ENCODE peak calls at places on chromosomes 13 and 19, in five cellular contexts. One of them, this sample, is unnamed.

GRCh38 chr13:51500687-51501086 is 47.9 kb upstream of the INTS6 start:
- ATAC-seq in aorta: no peak
- ATAC-seq in SK-N-SH treated with all-trans-retinoic acid at 6 μM for 48 hours: no peak
- ATAC-seq in activated T-cell treated with anti-CD3 and anti-CD28 coated beads, Interleukin-2, amount 50 U/mL, for 4 hours: no peak
- ATAC-seq in gastroesophageal sphincter: no peak
- ATAC-seq in this sample: no peak

GRCh38 chr19:30781519-30781918 is 409.3 kb downstream of the ZNF536 start:
- ATAC-seq in gastroesophageal sphincter: no peak
- ATAC-seq in SK-N-SH treated with all-trans-retinoic acid at 6 μM for 48 hours: no peak
- ATAC-seq in activated T-cell treated with anti-CD3 and anti-CD28 coated beads, Interleukin-2, amount 50 U/mL, for 4 hours: no peak
- ATAC-seq in aorta: no peak
- ATAC-seq in this sample: no peak

GRCh38 chr13:51728275-51728673 is 75.7 kb downstream of the DHRS12 start:
- ATAC-seq in gastroesophageal sphincter: no peak
- ATAC-seq in aorta: no peak
- ATAC-seq in SK-N-SH treated with all-trans-retinoic acid at 6 μM for 48 hours: no peak
- ATAC-seq in activated T-cell treated with anti-CD3 and anti-CD28 coated beads, Interleukin-2, amount 50 U/mL, for 4 hours: no peak
- ATAC-seq in this sample: no peak

GRCh38 chr19:29704562-29705558 is 10.2 kb downstream of the C19orf12 start:
- ATAC-seq in gastroesophageal sphincter: no peak
- ATAC-seq in SK-N-SH treated with all-trans-retinoic acid at 6 μM for 48 hours: no peak
- ATAC-seq in activated T-cell treated with anti-CD3 and anti-CD28 coated beads, Interleukin-2, amount 50 U/mL, for 4 hours: peak; percentile 96
- ATAC-seq in aorta: no peak
- ATAC-seq in this sample: no peak

GRCh38 chr13:111482126-111482525 is 161.7 kb downstream of the TEX29 start:
- ATAC-seq in aorta: no peak
- ATAC-seq in SK-N-SH treated with all-trans-retinoic acid at 6 μM for 48 hours: no peak
- ATAC-seq in gastroesophageal sphincter: no peak
- ATAC-seq in activated T-cell treated with anti-CD3 and anti-CD28 coated beads, Interleukin-2, amount 50 U/mL, for 4 hours: no peak
- ATAC-seq in this sample: peak; percentile 61

GRCh38 chr13:75364131-75364713 is 117.7 kb downstream of the TBC1D4 start:
- ATAC-seq in gastroesophageal sphincter: no peak
- ATAC-seq in aorta: no peak
- ATAC-seq in activated T-cell treated with anti-CD3 and anti-CD28 coated beads, Interleukin-2, amount 50 U/mL, for 4 hours: no peak
- ATAC-seq in SK-N-SH treated with all-trans-retinoic acid at 6 μM for 48 hours: no peak
- ATAC-seq in this sample: peak; percentile 89

GRCh38 chr13:110965038-110965754 is 50.3 kb upstream of the ANKRD10 start:
- ATAC-seq in SK-N-SH treated with all-trans-retinoic acid at 6 μM for 48 hours: no peak
- ATAC-seq in activated T-cell treated with anti-CD3 and anti-CD28 coated beads, Interleukin-2, amount 50 U/mL, for 4 hours: peak; percentile 94
- ATAC-seq in gastroesophageal sphincter: no peak
- ATAC-seq in aorta: no peak
- ATAC-seq in this sample: peak; percentile 100

GRCh38 chr13:51659276-51660127 is 75.2 kb downstream of the WDFY2 start:
- ATAC-seq in aorta: peak; percentile 38
- ATAC-seq in gastroesophageal sphincter: no peak
- ATAC-seq in activated T-cell treated with anti-CD3 and anti-CD28 coated beads, Interleukin-2, amount 50 U/mL, for 4 hours: no peak
- ATAC-seq in SK-N-SH treated with all-trans-retinoic acid at 6 μM for 48 hours: no peak
- ATAC-seq in this sample: no peak

GRCh38 chr13:19817106-19817505 is 34.4 kb upstream of the PSPC1 start:
- ATAC-seq in SK-N-SH treated with all-trans-retinoic acid at 6 μM for 48 hours: no peak
- ATAC-seq in activated T-cell treated with anti-CD3 and anti-CD28 coated beads, Interleukin-2, amount 50 U/mL, for 4 hours: no peak
- ATAC-seq in aorta: no peak
- ATAC-seq in gastroesophageal sphincter: no peak
- ATAC-seq in this sample: no peak

GRCh38 chr19:11475861-11476260 is 5.0 kb downstream of the ELAVL3 start:
- ATAC-seq in SK-N-SH treated with all-trans-retinoic acid at 6 μM for 48 hours: no peak
- ATAC-seq in aorta: no peak
- ATAC-seq in activated T-cell treated with anti-CD3 and anti-CD28 coated beads, Interleukin-2, amount 50 U/mL, for 4 hours: no peak
- ATAC-seq in gastroesophageal sphincter: no peak
- ATAC-seq in this sample: no peak

GRCh38 chr13:110405597-110406450 is 98.7 kb downstream of the COL4A2 start:
- ATAC-seq in aorta: no peak
- ATAC-seq in activated T-cell treated with anti-CD3 and anti-CD28 coated beads, Interleukin-2, amount 50 U/mL, for 4 hours: peak; percentile 38
- ATAC-seq in SK-N-SH treated with all-trans-retinoic acid at 6 μM for 48 hours: peak; percentile 58
- ATAC-seq in gastroesophageal sphincter: no peak
- ATAC-seq in this sample: no peak

GRCh38 chr19:55322495-55322894 is 2.6 kb downstream of the TMEM150B start:
- ATAC-seq in gastroesophageal sphincter: no peak
- ATAC-seq in SK-N-SH treated with all-trans-retinoic acid at 6 μM for 48 hours: no peak
- ATAC-seq in activated T-cell treated with anti-CD3 and anti-CD28 coated beads, Interleukin-2, amount 50 U/mL, for 4 hours: no peak
- ATAC-seq in aorta: no peak
- ATAC-seq in this sample: no peak

GRCh38 chr13:37070145-37070695 is 10.7 kb upstream of the SUPT20H start:
- ATAC-seq in gastroesophageal sphincter: no peak
- ATAC-seq in activated T-cell treated with anti-CD3 and anti-CD28 coated beads, Interleukin-2, amount 50 U/mL, for 4 hours: no peak
- ATAC-seq in aorta: no peak
- ATAC-seq in SK-N-SH treated with all-trans-retinoic acid at 6 μM for 48 hours: no peak
- ATAC-seq in this sample: no peak

GRCh38 chr19:42291437-42291815 is 10.5 kb upstream of the PRR19 start:
- ATAC-seq in gastroesophageal sphincter: no peak
- ATAC-seq in aorta: no peak
- ATAC-seq in SK-N-SH treated with all-trans-retinoic acid at 6 μM for 48 hours: no peak
- ATAC-seq in activated T-cell treated with anti-CD3 and anti-CD28 coated beads, Interleukin-2, amount 50 U/mL, for 4 hours: no peak
- ATAC-seq in this sample: no peak

GRCh38 chr13:39501711-39502324 is 101.2 kb downstream of the LHFPL6 start:
- ATAC-seq in SK-N-SH treated with all-trans-retinoic acid at 6 μM for 48 hours: no peak
- ATAC-seq in aorta: no peak
- ATAC-seq in activated T-cell treated with anti-CD3 and anti-CD28 coated beads, Interleukin-2, amount 50 U/mL, for 4 hours: no peak
- ATAC-seq in gastroesophageal sphincter: no peak
- ATAC-seq in this sample: no peak

GRCh38 chr19:45553464-45553863 is 31.1 kb downstream of the OPA3 start:
- ATAC-seq in activated T-cell treated with anti-CD3 and anti-CD28 coated beads, Interleukin-2, amount 50 U/mL, for 4 hours: no peak
- ATAC-seq in aorta: no peak
- ATAC-seq in SK-N-SH treated with all-trans-retinoic acid at 6 μM for 48 hours: no peak
- ATAC-seq in gastroesophageal sphincter: no peak
- ATAC-seq in this sample: peak; percentile 61

GRCh38 chr13:77028202-77028601 is 1.2 kb upstream of the FBXL3 start:
- ATAC-seq in SK-N-SH treated with all-trans-retinoic acid at 6 μM for 48 hours: no peak
- ATAC-seq in activated T-cell treated with anti-CD3 and anti-CD28 coated beads, Interleukin-2, amount 50 U/mL, for 4 hours: no peak
- ATAC-seq in gastroesophageal sphincter: no peak
- ATAC-seq in aorta: no peak
- ATAC-seq in this sample: no peak

GRCh38 chr19:16441661-16442071 is 30.1 kb downstream of the EPS15L1 start:
- ATAC-seq in gastroesophageal sphincter: no peak
- ATAC-seq in aorta: no peak
- ATAC-seq in SK-N-SH treated with all-trans-retinoic acid at 6 μM for 48 hours: peak; percentile 91
- ATAC-seq in activated T-cell treated with anti-CD3 and anti-CD28 coated beads, Interleukin-2, amount 50 U/mL, for 4 hours: no peak
- ATAC-seq in this sample: no peak

GRCh38 chr19:54949412-54949811 is 2.1 kb upstream of the NLRP7 start:
- ATAC-seq in activated T-cell treated with anti-CD3 and anti-CD28 coated beads, Interleukin-2, amount 50 U/mL, for 4 hours: no peak
- ATAC-seq in aorta: no peak
- ATAC-seq in SK-N-SH treated with all-trans-retinoic acid at 6 μM for 48 hours: no peak
- ATAC-seq in gastroesophageal sphincter: no peak
- ATAC-seq in this sample: no peak

GRCh38 chr13:112968910-112969691 is at the start of gene MCF2L:
- ATAC-seq in gastroesophageal sphincter: peak; percentile 57
- ATAC-seq in aorta: no peak
- ATAC-seq in activated T-cell treated with anti-CD3 and anti-CD28 coated beads, Interleukin-2, amount 50 U/mL, for 4 hours: peak; percentile 88
- ATAC-seq in SK-N-SH treated with all-trans-retinoic acid at 6 μM for 48 hours: peak; percentile 79
- ATAC-seq in this sample: peak; percentile 45

GRCh38 chr13:105908581-105908980 is 626.9 kb downstream of the EFNB2 start:
- ATAC-seq in SK-N-SH treated with all-trans-retinoic acid at 6 μM for 48 hours: no peak
- ATAC-seq in gastroesophageal sphincter: no peak
- ATAC-seq in aorta: no peak
- ATAC-seq in activated T-cell treated with anti-CD3 and anti-CD28 coated beads, Interleukin-2, amount 50 U/mL, for 4 hours: no peak
- ATAC-seq in this sample: no peak

GRCh38 chr13:21476893-21477472 is 17.9 kb upstream of the ZDHHC20 start:
- ATAC-seq in activated T-cell treated with anti-CD3 and anti-CD28 coated beads, Interleukin-2, amount 50 U/mL, for 4 hours: peak; percentile 90
- ATAC-seq in SK-N-SH treated with all-trans-retinoic acid at 6 μM for 48 hours: peak; percentile 80
- ATAC-seq in gastroesophageal sphincter: peak; percentile 83
- ATAC-seq in aorta: peak; percentile 91
- ATAC-seq in this sample: peak; percentile 95

GRCh38 chr13:76791290-76791664 is 94.9 kb downstream of the KCTD12 start:
- ATAC-seq in SK-N-SH treated with all-trans-retinoic acid at 6 μM for 48 hours: peak; percentile 59
- ATAC-seq in activated T-cell treated with anti-CD3 and anti-CD28 coated beads, Interleukin-2, amount 50 U/mL, for 4 hours: no peak
- ATAC-seq in gastroesophageal sphincter: no peak
- ATAC-seq in aorta: no peak
- ATAC-seq in this sample: no peak

GRCh38 chr13:48043789-48044503 is 6.4 kb downstream of the NUDT15 start:
- ATAC-seq in aorta: no peak
- ATAC-seq in SK-N-SH treated with all-trans-retinoic acid at 6 μM for 48 hours: peak; percentile 91
- ATAC-seq in activated T-cell treated with anti-CD3 and anti-CD28 coated beads, Interleukin-2, amount 50 U/mL, for 4 hours: peak; percentile 41
- ATAC-seq in gastroesophageal sphincter: no peak
- ATAC-seq in this sample: no peak